ENCODE peak calls at places on chromosomes 1 and 21, in nine cellular contexts. V is neural crest cell; Y is NB4; E is activated CD8-positive, alpha-beta memory T cell treated with anti-CD3 and anti-CD28 coated beads, Interleukin-2, amount 50 U/mL, for 4 hours; L is retina; D is germinal center; B is C1 segment of cervical spinal cord; X is stimulated activated CD4-positive, alpha-beta T cell treated with anti-CD3 and anti-CD28 coated beads, Interleukin-12 subunit alpha, Interleukin-12 subunit beta, amount 100 ng/mL, for 48 hours; M is NCI-H1105. A is an unnamed sample.

GRCh38 chr1:175269151-175269550 is 76.6 kb upstream of the KIAA0040 start:
- DNase-seq in E (no peak), Y (no peak), D (no peak), M (no peak), B (no peak), L (no peak), V (no peak), X (no peak), A (no peak)

GRCh38 chr1:178341218-178341956 is 155.4 kb downstream of the CLEC20A start:
- DNase-seq in E (no peak), Y (no peak), X (no peak), D (no peak), V (peak), L (peak), B (no peak), M (no peak), A (no peak)

GRCh38 chr1:65409927-65410326 is 10.5 kb upstream of the LEPR start:
- DNase-seq in B (no peak), Y (no peak), M (no peak), X (no peak), L (no peak), E (no peak), D (no peak), V (no peak), A (no peak)

GRCh38 chr1:211648980-211649934 is 26.2 kb downstream of the NEK2 start:
- DNase-seq in V (no peak), L (no peak), M (no peak), D (peak), E (no peak), X (no peak), Y (peak), B (no peak), A (no peak)

GRCh38 chr21:42636535-42636914 is 16.9 kb upstream of the PDE9A start:
- DNase-seq in Y (peak), B (no peak), V (no peak), M (no peak), X (no peak), E (no peak), D (no peak), L (no peak), A (no peak)

GRCh38 chr1:156095906-156096508 is 13.7 kb upstream of the MEX3A start:
- DNase-seq in V (no peak), Y (no peak), X (no peak), E (no peak), M (no peak), B (no peak), L (no peak), D (no peak), A (no peak)

GRCh38 chr1:150765229-150765976 is at the start of gene CTSS:
- DNase-seq in Y (peak), M (no peak), D (peak), V (no peak), B (no peak), L (no peak), E (no peak), X (no peak), A (no peak)

GRCh38 chr1:16205891-16206546 is 6.4 kb downstream of the ARHGEF19 start:
- DNase-seq in Y (no peak), X (no peak), L (no peak), B (no peak), M (no peak), D (no peak), V (no peak), E (no peak), A (no peak)

GRCh38 chr21:37005548-37006242 is 807 bp upstream of the RIPPLY3 start:
- DNase-seq in X (no peak), B (no peak), L (peak), M (no peak), Y (no peak), E (no peak), V (peak), D (no peak), A (no peak)

GRCh38 chr21:31298618-31299269 is 45.3 kb downstream of the TIAM1 start:
- DNase-seq in D (no peak), M (no peak), B (no peak), X (no peak), E (no peak), L (no peak), V (no peak), Y (no peak), A (no peak)

GRCh38 chr1:110504221-110504620 is 14.8 kb downstream of the KCNA10 start:
- DNase-seq in L (no peak), M (no peak), B (no peak), D (no peak), V (no peak), X (no peak), E (no peak), Y (no peak), A (no peak)

GRCh38 chr1:202135221-202135721 is 9.3 kb downstream of the ARL8A start:
- DNase-seq in Y (peak), B (peak), V (peak), X (no peak), M (peak), E (peak), L (peak), D (peak), A (peak)

GRCh38 chr21:35924714-35925301 is 135.5 kb downstream of the SETD4 start:
- DNase-seq in M (no peak), B (no peak), D (no peak), L (no peak), X (no peak), Y (peak), E (no peak), V (no peak), A (no peak)

GRCh38 chr1:67833595-67833926 is 294 bp upstream of the GNG12 start:
- DNase-seq in M (no peak), L (no peak), V (no peak), B (no peak), Y (no peak), X (no peak), D (no peak), E (no peak), A (no peak)

GRCh38 chr21:45552696-45553391 is 10.6 kb upstream of the SLC19A1 start:
- DNase-seq in M (no peak), B (no peak), L (no peak), Y (no peak), D (no peak), X (no peak), V (no peak), E (no peak), A (no peak)

GRCh38 chr1:119469741-119470140 is 37.3 kb upstream of the HSD3B1 start:
- DNase-seq in D (no peak), X (no peak), E (no peak), B (no peak), L (no peak), V (no peak), M (no peak), Y (no peak), A (no peak)

GRCh38 chr21:46599251-46599572 is 5.7 kb downstream of the S100B start:
- DNase-seq in B (no peak), V (peak), X (no peak), L (peak), Y (no peak), D (no peak), E (no peak), M (no peak), A (no peak)

GRCh38 chr1:39525366-39526165 is 34.1 kb downstream of the BMP8A start:
- DNase-seq in B (no peak), M (no peak), L (no peak), Y (peak), D (peak), X (peak), E (no peak), V (no peak), A (no peak)

GRCh38 chr21:45504021-45504515 is 38.2 kb downstream of the SLC19A1 start:
- DNase-seq in V (no peak), L (no peak), Y (no peak), M (no peak), D (no peak), E (peak), X (no peak), B (no peak), A (no peak)

GRCh38 chr1:64038965-64039926 is 164.2 kb upstream of the UBE2U start:
- DNase-seq in D (no peak), B (no peak), M (no peak), L (no peak), V (no peak), X (no peak), Y (no peak), E (no peak), A (no peak)

GRCh38 chr1:163366555-163366954 is 44.8 kb downstream of the NUF2 start:
- DNase-seq in E (no peak), X (no peak), M (no peak), L (no peak), D (no peak), Y (no peak), B (no peak), V (no peak), A (no peak)

GRCh38 chr1:177645491-177645890 is 324.4 kb downstream of the SEC16B start:
- DNase-seq in M (no peak), V (no peak), L (peak), Y (no peak), E (no peak), D (no peak), B (peak), X (no peak), A (no peak)

GRCh38 chr1:30410153-30410851 is 313.1 kb downstream of the MATN1 start:
- DNase-seq in D (no peak), Y (no peak), V (no peak), B (no peak), M (no peak), X (no peak), L (no peak), E (no peak), A (no peak)

GRCh38 chr1:196152086-196152485 is 456.2 kb downstream of the KCNT2 start:
- DNase-seq in V (no peak), D (no peak), L (no peak), M (no peak), X (no peak), Y (no peak), E (no peak), B (no peak), A (no peak)

GRCh38 chr1:192261476-192261875 is 55.3 kb upstream of the RGS21 start:
- DNase-seq in X (no peak), E (no peak), M (no peak), D (no peak), Y (no peak), L (no peak), V (no peak), B (no peak), A (no peak)

GRCh38 chr1:1179339-1179982 is 5.8 kb downstream of the TTLL10 start:
- DNase-seq in M (no peak), D (no peak), Y (no peak), X (no peak), E (no peak), B (no peak), L (no peak), V (no peak), A (no peak)

GRCh38 chr1:119275145-119275929 is 93.2 kb upstream of the HAO2 start:
- DNase-seq in D (peak), B (no peak), Y (peak), X (peak), E (peak), L (peak), M (peak), V (peak), A (peak)

GRCh38 chr1:45306319-45306718 is 20.4 kb upstream of the HPDL start:
- DNase-seq in D (peak), M (no peak), V (no peak), E (no peak), X (peak), L (no peak), B (no peak), Y (peak), A (no peak)

GRCh38 chr1:190649553-190649952 is 171.9 kb upstream of the BRINP3 start:
- DNase-seq in Y (no peak), X (no peak), E (no peak), M (no peak), L (no peak), V (no peak), D (no peak), B (no peak), A (no peak)